ENCODE peak calls at places on chromosomes 13 and 19, in nine cellular contexts. Q, D, K, M, Y, R, T, H and C are unnamed samples.

GRCh38 chr13:98251708-98252107 is 74.6 kb upstream of the RNF113B start:
- DNase-seq in Q (no peak), D (no peak), K (no peak), M (no peak), Y (no peak), R (no peak), T (no peak), H (no peak), C (no peak)

GRCh38 chr19:44807162-44807561 is 1.7 kb upstream of the BCAM start:
- DNase-seq in Q (no peak), D (no peak), K (no peak), M (no peak), Y (no peak), R (no peak), T (no peak), H (no peak), C (peak; percentile 96)

GRCh38 chr13:39457274-39457673 is 145.7 kb downstream of the LHFPL6 start:
- DNase-seq in Q (no peak), D (no peak), K (no peak), M (no peak), Y (no peak), R (no peak), T (no peak), H (no peak), C (no peak)

GRCh38 chr19:13880059-13880672 is 3.2 kb downstream of the NANOS3 start:
- DNase-seq in Q (peak; percentile 79), D (peak; percentile 82), K (peak; percentile 93), M (peak; percentile 94), Y (peak; percentile 94), R (peak; percentile 73), T (peak; percentile 99), H (peak; percentile 73), C (peak; percentile 83)

GRCh38 chr13:114144606-114145244 is 12.3 kb upstream of the RASA3 start:
- DNase-seq in Q (no peak), D (no peak), K (no peak), M (no peak), Y (no peak), R (no peak), T (peak; percentile 43), H (no peak), C (no peak)

GRCh38 chr13:50208826-50209335 is 193.6 kb downstream of the KCNRG start:
- DNase-seq in Q (peak; percentile 72), D (no peak), K (no peak), M (no peak), Y (no peak), R (no peak), T (peak; percentile 89), H (no peak), C (no peak)

GRCh38 chr19:54454781-54455675 is 6.0 kb downstream of the LENG8 start:
- DNase-seq in Q (no peak), D (no peak), K (no peak), M (no peak), Y (no peak), R (no peak), T (no peak), H (no peak), C (no peak)

GRCh38 chr13:65112123-65113075 is 2117.7 kb downstream of the PCDH9 start:
- DNase-seq in Q (no peak), D (no peak), K (no peak), M (no peak), Y (no peak), R (no peak), T (no peak), H (no peak), C (no peak)

GRCh38 chr13:80047406-80047805 is 293.5 kb downstream of the SPRY2 start:
- DNase-seq in Q (no peak), D (no peak), K (no peak), M (no peak), Y (no peak), R (no peak), T (no peak), H (no peak), C (no peak)

GRCh38 chr13:84479656-84480055 is 597.4 kb upstream of the SLITRK1 start:
- DNase-seq in Q (no peak), D (no peak), K (no peak), M (no peak), Y (no peak), R (no peak), T (no peak), H (no peak), C (peak; percentile 52)

GRCh38 chr13:79281335-79281734 is 124.7 kb downstream of the RBM26 start:
- DNase-seq in Q (no peak), D (no peak), K (no peak), M (no peak), Y (no peak), R (no peak), T (no peak), H (peak; percentile 31), C (no peak)

GRCh38 chr19:3550947-3551807 is 6.2 kb downstream of the MFSD12 start:
- DNase-seq in Q (no peak), D (no peak), K (no peak), M (no peak), Y (no peak), R (no peak), T (no peak), H (no peak), C (no peak)

GRCh38 chr19:27729332-27729731 is 1483.6 kb downstream of the UQCRFS1 start:
- DNase-seq in Q (no peak), D (no peak), K (no peak), M (no peak), Y (no peak), R (no peak), T (no peak), H (no peak), C (no peak)